ENCODE peak calls at places on chromosome 18, in six cellular contexts. N, A, W, S, T and H are unnamed samples.

GRCh38 chr18:78804206-78805030 is 175.2 kb upstream of the SALL3 start:
- DNase-seq in N (no peak), S (no peak), T (no peak), A (no peak), W (no peak), H (no peak)

GRCh38 chr18:63518178-63519012 is 23.8 kb upstream of the SERPINB12 start:
- DNase-seq in S (peak), N (peak), A (peak), T (peak), W (peak), H (peak)

GRCh38 chr18:3869848-3870247 is 419.9 kb downstream of the TGIF1 start:
- DNase-seq in A (no peak), S (peak), W (no peak), N (peak), T (peak), H (no peak)

GRCh38 chr18:23373564-23373963 is 79.5 kb upstream of the RIOK3 start:
- DNase-seq in N (no peak), S (no peak), W (no peak), T (no peak), A (no peak), H (no peak)

GRCh38 chr18:47204908-47205522 is 28.9 kb upstream of the IER3IP1 start:
- DNase-seq in T (no peak), N (peak), A (no peak), W (no peak), S (peak), H (no peak)

GRCh38 chr18:77297919-77298571 is 48.4 kb downstream of the GALR1 start:
- DNase-seq in T (no peak), A (no peak), N (no peak), W (no peak), S (no peak), H (no peak)

GRCh38 chr18:64409511-64409910 is 260.6 kb upstream of the LINC00305 start:
- DNase-seq in A (no peak), N (no peak), W (no peak), T (no peak), S (peak), H (no peak)

GRCh38 chr18:13136056-13136688 is 82.4 kb upstream of the LDLRAD4 start:
- DNase-seq in T (no peak), W (no peak), N (no peak), A (no peak), S (no peak), H (no peak)

GRCh38 chr18:23784811-23785245 is 95.6 kb downstream of the LAMA3 start:
- DNase-seq in N (peak), T (no peak), W (no peak), A (peak), S (peak), H (no peak)